ENCODE peak calls at places on chromosomes 5 and 9, in four cellular contexts. Y, X, U and W are unnamed samples.

GRCh38 chr9:91150273-91151013 is 211.3 kb downstream of the AUH start:
- DNase-seq in U (no peak), Y (no peak), X (no peak), W (no peak)

GRCh38 chr5:135195267-135195603 is 161.2 kb upstream of the PITX1 start:
- DNase-seq in Y (no peak), X (no peak), U (no peak), W (no peak)

GRCh38 chr5:96175090-96175489 is 213.4 kb upstream of the ELL2 start:
- DNase-seq in U (no peak), X (no peak), Y (no peak), W (no peak)

GRCh38 chr9:121836382-121836885 is 185.0 kb downstream of the DAB2IP start:
- DNase-seq in X (no peak), U (no peak), Y (no peak), W (no peak)

GRCh38 chr5:56698463-56699381 is 116.6 kb upstream of the MAP3K1 start:
- DNase-seq in Y (no peak), U (no peak), X (no peak), W (no peak)

GRCh38 chr9:23825143-23825531 is 903 bp downstream of the ELAVL2 start:
- DNase-seq in Y (no peak), X (no peak), U (no peak), W (no peak)

GRCh38 chr9:121788686-121789366 is 137.4 kb downstream of the DAB2IP start:
- DNase-seq in X (no peak), U (no peak), Y (no peak), W (no peak)

GRCh38 chr5:82884821-82885471 is 192.2 kb downstream of the TMEM167A start:
- DNase-seq in X (no peak), U (no peak), Y (no peak), W (no peak)

GRCh38 chr5:90983148-90983547 is 400.0 kb downstream of the ARRDC3 start:
- DNase-seq in X (peak; percentile 20), Y (no peak), U (no peak), W (no peak)

GRCh38 chr5:66582499-66582898 is 13.7 kb upstream of the MAST4 start:
- DNase-seq in X (no peak), Y (no peak), U (no peak), W (no peak)

GRCh38 chr9:84339523-84339922 is 1.0 kb downstream of the SLC28A3 start:
- DNase-seq in Y (no peak), X (no peak), U (no peak), W (no peak)

GRCh38 chr5:998975-999501 is 9.6 kb upstream of the NKD2 start:
- DNase-seq in Y (peak; percentile 11), U (peak; percentile 2), X (peak; percentile 28), W (no peak)

GRCh38 chr5:10588109-10588775 is 24.4 kb downstream of the ANKRD33B start:
- DNase-seq in X (no peak), U (no peak), Y (no peak), W (no peak)

GRCh38 chr5:72283358-72283757 is 36.7 kb downstream of the MRPS27 start:
- DNase-seq in X (no peak), Y (no peak), U (no peak), W (no peak)

GRCh38 chr5:149160291-149160787 is 19.0 kb downstream of the ABLIM3 start:
- DNase-seq in U (no peak), Y (no peak), X (no peak), W (no peak)